ENCODE peak calls at places on chromosomes 2 and 18, in seven cellular contexts. J is HCT116, Z is HepG2, S is K562, A is H1, E is GM12878, H is SK-N-SH. N is an unnamed sample.

GRCh38 chr18:3248670-3249359 is 1.2 kb downstream of the MYL12A start:
- DNase-seq in J (no peak), Z (peak), S (no peak), A (no peak), E (no peak), H (no peak), N (peak)

GRCh38 chr2:25491003-25491696 is 149.4 kb upstream of the DNMT3A start:
- DNase-seq in J (no peak), Z (no peak), S (no peak), A (no peak), E (no peak), H (no peak), N (no peak)

GRCh38 chr18:13513015-13513414 is 213.3 kb downstream of the FAM210A start:
- DNase-seq in J (no peak), Z (peak), S (no peak), A (no peak), E (no peak), H (peak), N (no peak)

GRCh38 chr2:10398496-10398895 is 49.6 kb downstream of the ODC1 start:
- DNase-seq in J (no peak), Z (no peak), S (no peak), A (no peak), E (no peak), H (no peak), N (no peak)

GRCh38 chr2:198168651-198169050 is 364.3 kb downstream of the PLCL1 start:
- DNase-seq in J (no peak), Z (no peak), S (no peak), A (no peak), E (no peak), H (no peak), N (no peak)

GRCh38 chr2:189982777-189983394 is 79.6 kb downstream of the MSTN start:
- DNase-seq in J (no peak), Z (peak), S (peak), A (no peak), E (no peak), H (peak), N (no peak)

GRCh38 chr2:172178035-172178434 is 75.3 kb upstream of the DLX2 start:
- DNase-seq in J (no peak), Z (no peak), S (no peak), A (no peak), E (no peak), H (no peak), N (no peak)

GRCh38 chr2:196809260-196809659 is at the start of gene C2orf66:
- DNase-seq in J (no peak), Z (no peak), S (peak), A (no peak), E (no peak), H (no peak), N (no peak)

GRCh38 chr2:217897816-217898806 is 104.7 kb downstream of the TNS1 start:
- DNase-seq in J (no peak), Z (no peak), S (no peak), A (no peak), E (no peak), H (no peak), N (no peak)

GRCh38 chr2:109726666-109727270 is 67.3 kb upstream of the RGPD5 start:
- DNase-seq in J (no peak), Z (no peak), S (no peak), A (no peak), E (no peak), H (no peak), N (no peak)

GRCh38 chr18:48410095-48410920 is 1.1 kb upstream of the ZBTB7C start:
- DNase-seq in J (peak), Z (peak), S (peak), A (peak), E (no peak), H (peak), N (peak)

GRCh38 chr18:48409591-48410094 is 460 bp upstream of the ZBTB7C start:
- DNase-seq in J (no peak), Z (no peak), S (no peak), A (no peak), E (no peak), H (peak), N (peak)

GRCh38 chr18:48408111-48408726 is 964 bp downstream of the ZBTB7C start:
- DNase-seq in J (no peak), Z (no peak), S (no peak), A (no peak), E (no peak), H (peak), N (peak)

GRCh38 chr18:48407358-48407757 is 1.8 kb downstream of the ZBTB7C start:
- DNase-seq in J (no peak), Z (no peak), S (no peak), A (no peak), E (no peak), H (no peak), N (no peak)

DNA sequence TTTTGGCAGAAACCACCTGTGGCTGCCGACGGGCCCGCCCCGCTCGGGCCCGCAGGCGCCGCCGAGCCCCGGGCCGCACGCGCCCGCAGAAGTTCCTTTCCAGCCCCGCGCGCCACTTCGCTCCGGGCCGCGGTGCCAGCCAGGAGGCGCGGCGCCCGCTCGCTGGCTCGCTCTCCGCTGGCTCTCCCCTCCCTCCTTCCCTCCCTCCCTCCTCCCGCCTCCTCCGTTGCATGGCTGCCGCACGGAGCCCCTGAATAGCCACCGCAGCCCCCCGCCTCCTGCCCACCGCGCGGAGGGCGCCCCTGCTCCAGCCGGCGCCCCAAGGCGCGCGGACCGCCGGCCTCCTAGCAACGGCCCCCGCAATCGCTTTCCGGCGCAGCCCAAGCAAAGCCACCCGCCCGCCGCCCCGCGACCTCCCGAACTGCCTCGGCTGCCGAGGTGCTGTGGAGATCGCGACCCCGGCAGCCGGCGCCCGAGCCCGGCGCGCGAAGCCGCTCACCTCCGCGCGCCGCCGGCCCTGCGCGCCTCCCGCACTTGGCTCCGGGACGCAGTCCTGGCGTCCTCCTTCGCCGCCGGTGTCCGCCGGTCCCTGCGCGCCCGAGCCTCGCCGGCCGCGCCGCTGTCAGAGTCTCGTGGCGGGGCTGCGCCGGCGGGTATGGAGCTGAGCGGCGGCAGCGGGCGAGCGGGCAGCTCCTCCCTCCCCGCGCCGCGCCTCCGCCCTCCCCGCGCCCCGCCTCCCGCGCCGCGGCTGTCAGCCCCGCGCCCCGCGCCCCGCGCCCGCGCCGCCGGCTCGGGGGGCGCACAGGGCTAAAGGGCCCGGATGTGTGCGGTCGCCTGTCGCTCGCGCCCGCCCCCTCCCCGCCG is at the start of gene ZBTB7C:
- DNase-seq in J (no peak), Z (no peak), S (peak), A (no peak), E (no peak), H (peak), N (no peak)
- TF ChIP-seq JUND in J (no peak), Z (no peak), S (no peak), A (no peak), E (no peak), H (no peak), N (no peak)

GRCh38 chr2:111154758-111155157 is 34.0 kb downstream of the BCL2L11 start:
- DNase-seq in J (no peak), Z (peak), S (no peak), A (no peak), E (no peak), H (no peak), N (no peak)

GRCh38 chr2:111157071-111157661 is 36.5 kb downstream of the BCL2L11 start:
- DNase-seq in J (no peak), Z (no peak), S (no peak), A (no peak), E (no peak), H (no peak), N (no peak)

GRCh38 chr2:111157798-111158197 is 37.1 kb downstream of the BCL2L11 start:
- DNase-seq in J (no peak), Z (no peak), S (no peak), A (no peak), E (peak), H (no peak), N (no peak)

GRCh38 chr2:111155610-111156009 is 34.9 kb downstream of the BCL2L11 start:
- DNase-seq in J (no peak), Z (peak), S (no peak), A (no peak), E (no peak), H (no peak), N (no peak)

DNA sequence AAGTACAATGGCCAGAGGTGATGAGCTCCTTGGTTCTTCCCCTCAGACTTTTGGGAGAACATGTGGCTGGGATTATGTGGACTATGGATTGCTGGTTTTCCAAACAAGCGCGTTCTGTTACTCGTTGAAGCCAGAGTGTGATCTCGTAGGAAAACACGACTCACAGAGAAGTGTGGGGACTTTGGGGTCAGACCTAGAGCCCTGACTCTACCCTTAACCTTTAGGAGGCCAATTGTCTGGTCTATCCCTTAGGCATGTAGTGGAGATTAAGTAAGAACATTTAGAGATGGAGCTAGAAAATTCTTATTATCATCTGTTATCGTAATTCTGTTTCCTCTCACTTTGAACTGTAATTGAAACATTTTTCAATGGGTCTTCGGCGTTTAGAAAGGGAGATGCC is 35.8 kb downstream of the BCL2L11 start:
- DNase-seq in J (no peak), Z (no peak), S (no peak), A (no peak), E (no peak), H (no peak), N (no peak)
- TF ChIP-seq JUND in J (no peak), Z (no peak), S (no peak), A (no peak), E (no peak), H (no peak), N (no peak)

DNA sequence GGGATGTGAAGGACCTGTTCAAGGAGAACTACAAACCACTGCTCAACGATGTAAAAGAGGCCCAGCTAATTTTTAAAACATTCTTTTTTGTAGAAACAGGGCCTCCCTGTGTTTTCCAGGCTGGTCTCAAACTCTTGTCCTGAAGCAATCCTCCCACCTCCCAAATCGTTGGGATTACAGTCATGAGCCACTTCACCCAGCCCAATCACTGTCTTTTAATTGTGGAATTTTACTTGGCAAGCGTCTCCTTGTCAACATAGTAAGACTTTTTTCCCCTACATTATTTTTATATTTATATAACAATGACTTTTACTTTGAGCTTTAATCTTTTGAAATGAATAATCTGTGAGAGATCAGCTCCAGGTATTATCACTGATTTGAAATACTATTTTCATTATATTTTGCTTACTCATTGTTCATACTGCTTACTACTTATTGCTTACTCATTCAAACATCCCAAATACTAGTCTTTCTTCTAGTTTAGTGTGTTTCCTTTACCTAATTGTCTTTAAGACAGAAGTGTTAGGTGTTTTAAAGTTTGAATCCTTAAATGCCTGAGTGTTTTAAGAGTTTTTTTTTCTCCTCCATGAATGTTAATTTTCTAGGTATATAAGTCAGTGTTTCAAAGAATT is 48.9 kb downstream of the PTPN4 start:
- DNase-seq in J (no peak), Z (no peak), S (no peak), A (no peak), E (no peak), H (no peak), N (no peak)
- TF ChIP-seq JUND in J (no peak), Z (no peak), S (no peak), A (no peak), E (no peak), H (no peak), N (no peak)

GRCh38 chr2:151302286-151302878 is 12.9 kb upstream of the NMI start:
- DNase-seq in J (no peak), Z (no peak), S (no peak), A (no peak), E (no peak), H (no peak), N (no peak)
- TF ChIP-seq JUND in J (no peak), Z (no peak), S (no peak), A (no peak), E (no peak), H (no peak), N (no peak)

GRCh38 chr2:211089127-211089526 is 532.7 kb downstream of the CPS1 start:
- DNase-seq in J (no peak), Z (no peak), S (no peak), A (no peak), E (no peak), H (no peak), N (no peak)
- TF ChIP-seq JUND in J (no peak), Z (no peak), S (no peak), A (no peak), E (no peak), H (no peak), N (no peak)

GRCh38 chr2:19361325-19361990 is 3.0 kb upstream of the OSR1 start:
- DNase-seq in J (no peak), Z (no peak), S (no peak), A (no peak), E (no peak), H (peak), N (no peak)
- TF ChIP-seq JUND in J (no peak), Z (no peak), S (no peak), A (no peak), E (no peak), H (no peak), N (no peak)

N was measured in T47D.